ENCODE peak calls at places on chromosomes 2 and 18, in five cellular contexts. N, Y, O, B and D are unnamed samples.

GRCh38 chr2:168116448-168116847 is 130.9 kb downstream of the STK39 start:
- DNase-seq in B (no peak), N (no peak), Y (no peak), O (peak), D (peak)

GRCh38 chr2:144330951-144331651 is 188.8 kb downstream of the ZEB2 start:
- DNase-seq in B (no peak), N (no peak), O (no peak), Y (no peak), D (peak)

GRCh38 chr2:106982350-106982749 is 96.4 kb upstream of the ST6GAL2 start:
- DNase-seq in B (no peak), O (no peak), N (no peak), Y (no peak), D (no peak)

GRCh38 chr18:6086731-6087130 is 191.4 kb upstream of the TMEM200C start:
- DNase-seq in N (no peak), Y (no peak), B (no peak), O (no peak), D (no peak)

GRCh38 chr2:231781798-231782726 is 980 bp upstream of the PDE6D start:
- DNase-seq in N (no peak), Y (no peak), B (peak), O (no peak), D (peak)

GRCh38 chr18:11728247-11728646 is 39.2 kb downstream of the GNAL start:
- DNase-seq in B (no peak), Y (no peak), N (no peak), O (peak), D (peak)

GRCh38 chr2:191724015-191724414 is 46.1 kb downstream of the NABP1 start:
- DNase-seq in Y (no peak), O (no peak), N (no peak), B (peak), D (no peak)

GRCh38 chr18:1014951-1015627 is 110.4 kb downstream of the ADCYAP1 start:
- DNase-seq in B (no peak), O (no peak), Y (no peak), N (no peak), D (no peak)

GRCh38 chr2:171958475-171958874 is 36.2 kb downstream of the HAT1 start:
- DNase-seq in N (no peak), Y (no peak), B (no peak), O (no peak), D (no peak)

GRCh38 chr2:2229898-2230817 is 100.9 kb downstream of the MYT1L start:
- DNase-seq in N (no peak), Y (no peak), B (no peak), O (no peak), D (no peak)

GRCh38 chr2:181715033-181715630 is 34.8 kb upstream of the NEUROD1 start:
- DNase-seq in B (peak), Y (no peak), O (peak), N (peak), D (peak)

GRCh38 chr2:42743667-42744005 is 20.3 kb downstream of the OXER1 start:
- DNase-seq in N (no peak), O (no peak), Y (no peak), B (no peak), D (no peak)

GRCh38 chr2:235063501-235063961 is 111.7 kb downstream of the SH3BP4 start:
- DNase-seq in Y (no peak), B (no peak), N (no peak), O (no peak), D (no peak)

GRCh38 chr2:9983413-9984216 is 32.1 kb downstream of the GRHL1 start:
- DNase-seq in N (no peak), B (no peak), O (no peak), Y (no peak), D (no peak)

GRCh38 chr2:15912203-15912602 is 28.1 kb upstream of the MYCN start:
- DNase-seq in N (peak), B (no peak), Y (no peak), O (no peak), D (no peak)

GRCh38 chr2:140085674-140086073 is 1305.5 kb upstream of the NXPH2 start:
- DNase-seq in N (no peak), B (no peak), Y (no peak), O (no peak), D (no peak)

GRCh38 chr18:62331581-62332436 is 6.7 kb downstream of the TNFRSF11A start:
- DNase-seq in Y (no peak), B (no peak), N (no peak), O (no peak), D (no peak)

GRCh38 chr2:38509322-38509946 is 93.3 kb downstream of the HNRNPLL start:
- DNase-seq in N (no peak), O (no peak), B (no peak), Y (no peak), D (no peak)

GRCh38 chr2:37570773-37571570 is 100.5 kb downstream of the CDC42EP3 start:
- DNase-seq in N (no peak), B (peak), Y (no peak), O (no peak), D (no peak)

GRCh38 chr2:8677646-8678592 is 3.9 kb upstream of the ID2 start:
- DNase-seq in B (no peak), N (no peak), Y (no peak), O (peak), D (peak)

GRCh38 chr2:103161456-103162289 is 399.8 kb downstream of the TMEM182 start:
- DNase-seq in O (peak), N (peak), B (no peak), Y (no peak), D (peak)

GRCh38 chr2:132955871-132956615 is 286.0 kb upstream of the LYPD1 start:
- DNase-seq in Y (no peak), B (no peak), O (no peak), N (no peak), D (no peak)

GRCh38 chr2:168708099-168708498 is 94.3 kb upstream of the NOSTRIN start:
- DNase-seq in B (no peak), N (no peak), O (no peak), Y (no peak), D (no peak)

GRCh38 chr2:177254433-177255226 is 9.9 kb downstream of the NFE2L2 start:
- DNase-seq in B (no peak), N (no peak), Y (peak), O (peak), D (peak)

GRCh38 chr18:32470136-32470712 is 458 bp downstream of the GAREM1 start:
- DNase-seq in N (peak), B (no peak), Y (no peak), O (no peak), D (no peak)

GRCh38 chr18:46098616-46098933 is 479 bp upstream of the ATP5F1A start:
- DNase-seq in O (no peak), B (no peak), Y (no peak), N (no peak), D (no peak)

GRCh38 chr18:57026316-57026715 is 120.6 kb upstream of the BOD1L2 start:
- DNase-seq in O (no peak), Y (no peak), N (no peak), B (no peak), D (no peak)

GRCh38 chr2:60364441-60364840 is 189.0 kb downstream of the BCL11A start:
- DNase-seq in O (no peak), Y (no peak), N (no peak), B (no peak), D (no peak)

GRCh38 chr2:206801417-206801772 is 36.0 kb downstream of the FASTKD2 start:
- DNase-seq in N (no peak), B (no peak), Y (no peak), O (no peak), D (no peak)

GRCh38 chr2:124874226-124874625 is 849.1 kb downstream of the CNTNAP5 start:
- DNase-seq in N (no peak), B (no peak), O (no peak), Y (no peak), D (no peak)

GRCh38 chr2:159356053-159356554 is 69.6 kb upstream of the WDSUB1 start:
- DNase-seq in N (no peak), Y (no peak), B (no peak), O (no peak), D (no peak)

GRCh38 chr18:58005885-58006523 is 38.0 kb upstream of the NEDD4L start:
- DNase-seq in O (no peak), B (no peak), Y (no peak), N (no peak), D (no peak)

GRCh38 chr2:66872056-66872821 is 437.3 kb downstream of the MEIS1 start:
- DNase-seq in O (no peak), B (no peak), N (no peak), Y (no peak), D (no peak)

DNA sequence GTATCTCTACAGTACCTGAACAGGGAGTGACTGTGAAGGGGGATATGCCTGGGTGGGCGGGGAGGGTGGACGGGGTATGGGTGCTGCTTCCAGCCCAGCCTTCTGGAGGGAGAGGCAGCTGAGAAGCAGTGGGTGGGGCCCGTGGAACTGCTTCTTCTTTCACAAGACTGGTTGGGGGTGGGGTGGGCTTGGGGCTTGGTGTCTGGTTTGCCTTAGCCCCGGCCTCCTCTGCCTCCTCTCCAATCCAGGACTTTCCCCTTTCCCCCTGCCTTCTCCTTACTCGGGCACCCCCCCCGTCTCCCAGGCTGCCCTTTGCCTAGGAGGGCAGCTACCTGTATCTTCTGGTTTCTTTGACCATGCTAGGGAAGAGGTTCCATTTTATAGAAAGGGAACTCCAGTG is 233.4 kb downstream of the DYSF start:
- DNase-seq in Y (no peak), O (no peak), B (no peak), N (no peak), D (no peak)
- TF ChIP-seq HDAC2 in Y (no peak), O (no peak), B (no peak), N (no peak), D (no peak)

GRCh38 chr2:200736646-200737274 is 75.0 kb upstream of the BZW1 start:
- DNase-seq in N (no peak), B (no peak), Y (peak), O (no peak), D (no peak)

GRCh38 chr2:200741468-200742202 is 70.1 kb upstream of the BZW1 start:
- DNase-seq in B (no peak), O (peak), N (no peak), Y (no peak), D (no peak)

GRCh38 chr2:200737585-200737984 is 74.1 kb upstream of the BZW1 start:
- DNase-seq in N (no peak), Y (no peak), B (no peak), O (no peak), D (no peak)

GRCh38 chr2:200740907-200741306 is 70.8 kb upstream of the BZW1 start:
- DNase-seq in N (no peak), O (no peak), Y (no peak), B (no peak), D (no peak)

GRCh38 chr2:200738590-200738989 is 73.1 kb upstream of the BZW1 start:
- DNase-seq in O (no peak), B (no peak), N (no peak), Y (no peak), D (no peak)
- TF ChIP-seq HDAC2 in O (no peak), B (no peak), N (no peak), Y (no peak), D (no peak)

GRCh38 chr2:196565982-196566381 is 73.5 kb upstream of the CCDC150 start:
- DNase-seq in O (no peak), B (no peak), N (no peak), Y (no peak), D (no peak)
- TF ChIP-seq HDAC2 in O (no peak), B (no peak), N (no peak), Y (no peak), D (no peak)

DNA sequence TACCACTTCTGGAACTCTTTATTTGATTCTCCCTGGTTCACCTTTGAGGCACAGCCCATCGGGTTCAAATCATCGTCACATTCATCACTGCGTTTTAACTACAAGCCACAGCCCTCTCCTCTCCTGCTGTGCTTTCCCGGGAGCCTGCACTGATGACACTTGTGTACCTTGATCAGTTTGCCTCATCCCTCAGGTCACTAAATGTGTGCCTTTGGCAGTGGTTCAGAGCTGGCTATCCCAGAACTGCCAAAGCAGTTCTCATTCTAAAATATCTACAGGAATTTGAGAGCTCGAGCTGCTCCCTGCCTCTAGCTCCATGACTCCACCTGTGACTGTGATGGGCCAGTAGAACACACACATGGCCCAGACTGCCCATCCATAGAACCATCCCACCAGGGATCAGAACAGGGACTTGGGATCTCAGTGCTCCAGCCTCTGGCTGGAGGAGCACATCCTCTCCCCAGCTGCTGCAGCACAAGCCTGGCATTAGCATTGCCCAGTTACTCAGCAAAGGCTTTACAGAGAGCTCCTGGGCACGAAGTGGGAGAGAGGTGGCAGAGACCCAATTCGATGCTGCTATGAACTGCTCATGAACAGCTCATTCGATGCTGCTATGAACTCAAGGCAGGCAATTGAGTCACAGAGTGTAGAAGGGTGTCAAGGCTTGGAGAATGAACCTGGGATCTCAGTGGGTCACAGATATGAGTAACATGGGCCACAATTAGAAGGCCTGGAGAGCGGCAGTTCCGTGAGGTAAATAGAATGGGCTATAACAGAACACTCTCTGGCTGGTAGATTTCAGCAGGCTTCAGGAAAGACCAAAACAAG is 41.9 kb downstream of the EVA1A start:
- DNase-seq in B (no peak), N (no peak), Y (no peak), O (peak), D (no peak)
- TF ChIP-seq HDAC2 in B (no peak), N (no peak), Y (no peak), O (peak), D (no peak)